ENCODE peak calls at places on chromosomes 3 and 15, in six cellular contexts. One of them, this sample, is unnamed.

GRCh38 chr3:160224256-160224655 is 966 bp upstream of the C3orf80 start:
- DNase-seq in nephron progenitor cell: peak; percentile 3
- DNase-seq in stimulated activated CD8-positive, alpha-beta memory T cell treated with anti-CD3 and anti-CD28 coated beads, Interleukin-7, amount 100 ng/mL, for 24 hours: no peak
- DNase-seq in Panc1: no peak
- DNase-seq in T-helper 17 cell: no peak
- DNase-seq in posterior cingulate gyrus: no peak
- DNase-seq in this sample: no peak

GRCh38 chr15:35439291-35439690 is 106.7 kb downstream of the DPH6 start:
- DNase-seq in posterior cingulate gyrus: no peak
- DNase-seq in stimulated activated CD8-positive, alpha-beta memory T cell treated with anti-CD3 and anti-CD28 coated beads, Interleukin-7, amount 100 ng/mL, for 24 hours: no peak
- DNase-seq in nephron progenitor cell: no peak
- DNase-seq in Panc1: no peak
- DNase-seq in T-helper 17 cell: no peak
- DNase-seq in this sample: no peak

GRCh38 chr15:49313650-49314049 is 109.4 kb upstream of the FGF7 start:
- DNase-seq in nephron progenitor cell: no peak
- DNase-seq in posterior cingulate gyrus: no peak
- DNase-seq in Panc1: no peak
- DNase-seq in stimulated activated CD8-positive, alpha-beta memory T cell treated with anti-CD3 and anti-CD28 coated beads, Interleukin-7, amount 100 ng/mL, for 24 hours: no peak
- DNase-seq in T-helper 17 cell: no peak
- DNase-seq in this sample: no peak

GRCh38 chr15:77568960-77569646 is 63.6 kb downstream of the LINGO1 start:
- DNase-seq in T-helper 17 cell: no peak
- DNase-seq in stimulated activated CD8-positive, alpha-beta memory T cell treated with anti-CD3 and anti-CD28 coated beads, Interleukin-7, amount 100 ng/mL, for 24 hours: no peak
- DNase-seq in Panc1: no peak
- DNase-seq in posterior cingulate gyrus: no peak
- DNase-seq in nephron progenitor cell: peak; percentile 36
- DNase-seq in this sample: no peak

GRCh38 chr3:31531465-31531991 is 1.2 kb upstream of the STT3B start:
- DNase-seq in nephron progenitor cell: no peak
- DNase-seq in stimulated activated CD8-positive, alpha-beta memory T cell treated with anti-CD3 and anti-CD28 coated beads, Interleukin-7, amount 100 ng/mL, for 24 hours: no peak
- DNase-seq in T-helper 17 cell: no peak
- DNase-seq in Panc1: no peak
- DNase-seq in posterior cingulate gyrus: no peak
- DNase-seq in this sample: no peak

GRCh38 chr3:27483117-27484001 is 825 bp downstream of the SLC4A7 start:
- DNase-seq in Panc1: no peak
- DNase-seq in posterior cingulate gyrus: peak; percentile 31
- DNase-seq in T-helper 17 cell: peak; percentile 12
- DNase-seq in stimulated activated CD8-positive, alpha-beta memory T cell treated with anti-CD3 and anti-CD28 coated beads, Interleukin-7, amount 100 ng/mL, for 24 hours: peak; percentile 3
- DNase-seq in nephron progenitor cell: peak; percentile 49
- DNase-seq in this sample: no peak

GRCh38 chr3:168040624-168041208 is 55.0 kb downstream of the GOLIM4 start:
- DNase-seq in T-helper 17 cell: no peak
- DNase-seq in nephron progenitor cell: no peak
- DNase-seq in stimulated activated CD8-positive, alpha-beta memory T cell treated with anti-CD3 and anti-CD28 coated beads, Interleukin-7, amount 100 ng/mL, for 24 hours: no peak
- DNase-seq in Panc1: peak; percentile 13
- DNase-seq in posterior cingulate gyrus: no peak
- DNase-seq in this sample: peak; percentile 83

GRCh38 chr3:100033814-100034490 is 80.3 kb downstream of the FILIP1L start:
- DNase-seq in stimulated activated CD8-positive, alpha-beta memory T cell treated with anti-CD3 and anti-CD28 coated beads, Interleukin-7, amount 100 ng/mL, for 24 hours: no peak
- DNase-seq in posterior cingulate gyrus: no peak
- DNase-seq in T-helper 17 cell: no peak
- DNase-seq in Panc1: no peak
- DNase-seq in nephron progenitor cell: no peak
- DNase-seq in this sample: no peak

GRCh38 chr3:190983875-190984274 is 121.4 kb upstream of the GMNC start:
- DNase-seq in T-helper 17 cell: no peak
- DNase-seq in stimulated activated CD8-positive, alpha-beta memory T cell treated with anti-CD3 and anti-CD28 coated beads, Interleukin-7, amount 100 ng/mL, for 24 hours: no peak
- DNase-seq in nephron progenitor cell: no peak
- DNase-seq in Panc1: no peak
- DNase-seq in posterior cingulate gyrus: no peak
- DNase-seq in this sample: no peak

GRCh38 chr15:66238318-66238717 is 15.2 kb downstream of the MEGF11 start:
- DNase-seq in nephron progenitor cell: no peak
- DNase-seq in Panc1: no peak
- DNase-seq in T-helper 17 cell: no peak
- DNase-seq in posterior cingulate gyrus: no peak
- DNase-seq in stimulated activated CD8-positive, alpha-beta memory T cell treated with anti-CD3 and anti-CD28 coated beads, Interleukin-7, amount 100 ng/mL, for 24 hours: no peak
- DNase-seq in this sample: no peak

GRCh38 chr3:171865191-171865865 is 22.2 kb downstream of the TMEM212 start:
- DNase-seq in Panc1: no peak
- DNase-seq in stimulated activated CD8-positive, alpha-beta memory T cell treated with anti-CD3 and anti-CD28 coated beads, Interleukin-7, amount 100 ng/mL, for 24 hours: no peak
- DNase-seq in posterior cingulate gyrus: no peak
- DNase-seq in nephron progenitor cell: no peak
- DNase-seq in T-helper 17 cell: no peak
- DNase-seq in this sample: no peak

GRCh38 chr3:187913617-187914033 is 168.4 kb upstream of the BCL6 start:
- DNase-seq in T-helper 17 cell: no peak
- DNase-seq in posterior cingulate gyrus: no peak
- DNase-seq in nephron progenitor cell: no peak
- DNase-seq in stimulated activated CD8-positive, alpha-beta memory T cell treated with anti-CD3 and anti-CD28 coated beads, Interleukin-7, amount 100 ng/mL, for 24 hours: no peak
- DNase-seq in Panc1: peak; percentile 57
- DNase-seq in this sample: no peak

GRCh38 chr3:189080745-189081144 is 91.0 kb upstream of the TPRG1 start:
- DNase-seq in stimulated activated CD8-positive, alpha-beta memory T cell treated with anti-CD3 and anti-CD28 coated beads, Interleukin-7, amount 100 ng/mL, for 24 hours: no peak
- DNase-seq in T-helper 17 cell: no peak
- DNase-seq in posterior cingulate gyrus: no peak
- DNase-seq in nephron progenitor cell: no peak
- DNase-seq in Panc1: no peak
- DNase-seq in this sample: no peak

GRCh38 chr3:192077795-192078497 is 617.0 kb downstream of the PYDC2 start:
- DNase-seq in stimulated activated CD8-positive, alpha-beta memory T cell treated with anti-CD3 and anti-CD28 coated beads, Interleukin-7, amount 100 ng/mL, for 24 hours: no peak
- DNase-seq in Panc1: no peak
- DNase-seq in nephron progenitor cell: no peak
- DNase-seq in T-helper 17 cell: no peak
- DNase-seq in posterior cingulate gyrus: no peak
- DNase-seq in this sample: no peak

GRCh38 chr3:29186131-29186599 is 94.7 kb upstream of the RBMS3 start:
- DNase-seq in T-helper 17 cell: no peak
- DNase-seq in Panc1: no peak
- DNase-seq in nephron progenitor cell: no peak
- DNase-seq in stimulated activated CD8-positive, alpha-beta memory T cell treated with anti-CD3 and anti-CD28 coated beads, Interleukin-7, amount 100 ng/mL, for 24 hours: no peak
- DNase-seq in posterior cingulate gyrus: no peak
- DNase-seq in this sample: peak; percentile 28

GRCh38 chr3:25045291-25045690 is 382.8 kb upstream of the RARB start:
- DNase-seq in Panc1: no peak
- DNase-seq in posterior cingulate gyrus: peak; percentile 21
- DNase-seq in stimulated activated CD8-positive, alpha-beta memory T cell treated with anti-CD3 and anti-CD28 coated beads, Interleukin-7, amount 100 ng/mL, for 24 hours: no peak
- DNase-seq in T-helper 17 cell: no peak
- DNase-seq in nephron progenitor cell: no peak
- DNase-seq in this sample: no peak

GRCh38 chr3:99699841-99700240 is 61.4 kb downstream of the COL8A1 start:
- DNase-seq in Panc1: no peak
- DNase-seq in posterior cingulate gyrus: no peak
- DNase-seq in stimulated activated CD8-positive, alpha-beta memory T cell treated with anti-CD3 and anti-CD28 coated beads, Interleukin-7, amount 100 ng/mL, for 24 hours: no peak
- DNase-seq in nephron progenitor cell: no peak
- DNase-seq in T-helper 17 cell: no peak
- DNase-seq in this sample: no peak

GRCh38 chr3:38907426-38907825 is 91.4 kb upstream of the SCN10A start:
- DNase-seq in T-helper 17 cell: no peak
- DNase-seq in nephron progenitor cell: no peak
- DNase-seq in Panc1: no peak
- DNase-seq in posterior cingulate gyrus: no peak
- DNase-seq in stimulated activated CD8-positive, alpha-beta memory T cell treated with anti-CD3 and anti-CD28 coated beads, Interleukin-7, amount 100 ng/mL, for 24 hours: no peak
- DNase-seq in this sample: no peak

GRCh38 chr3:54159917-54160316 is 37.6 kb downstream of the CACNA2D3 start:
- DNase-seq in posterior cingulate gyrus: no peak
- DNase-seq in T-helper 17 cell: no peak
- DNase-seq in Panc1: no peak
- DNase-seq in nephron progenitor cell: no peak
- DNase-seq in stimulated activated CD8-positive, alpha-beta memory T cell treated with anti-CD3 and anti-CD28 coated beads, Interleukin-7, amount 100 ng/mL, for 24 hours: no peak
- DNase-seq in this sample: no peak

GRCh38 chr15:101445562-101446526 is 43.7 kb downstream of the PCSK6 start:
- DNase-seq in T-helper 17 cell: no peak
- DNase-seq in stimulated activated CD8-positive, alpha-beta memory T cell treated with anti-CD3 and anti-CD28 coated beads, Interleukin-7, amount 100 ng/mL, for 24 hours: no peak
- DNase-seq in nephron progenitor cell: no peak
- DNase-seq in posterior cingulate gyrus: peak; percentile 17
- DNase-seq in Panc1: peak; percentile 92
- DNase-seq in this sample: no peak

GRCh38 chr15:50778089-50778488 is 12.6 kb upstream of the SPPL2A start:
- DNase-seq in posterior cingulate gyrus: no peak
- DNase-seq in nephron progenitor cell: no peak
- DNase-seq in stimulated activated CD8-positive, alpha-beta memory T cell treated with anti-CD3 and anti-CD28 coated beads, Interleukin-7, amount 100 ng/mL, for 24 hours: no peak
- DNase-seq in Panc1: no peak
- DNase-seq in T-helper 17 cell: no peak
- DNase-seq in this sample: no peak

GRCh38 chr15:34682673-34683072 is 72.1 kb downstream of the GJD2 start:
- DNase-seq in T-helper 17 cell: no peak
- DNase-seq in nephron progenitor cell: no peak
- DNase-seq in posterior cingulate gyrus: no peak
- DNase-seq in stimulated activated CD8-positive, alpha-beta memory T cell treated with anti-CD3 and anti-CD28 coated beads, Interleukin-7, amount 100 ng/mL, for 24 hours: no peak
- DNase-seq in Panc1: no peak
- DNase-seq in this sample: no peak

GRCh38 chr3:130963878-130964277 is 62.7 kb downstream of the ASTE1 start:
- DNase-seq in T-helper 17 cell: no peak
- DNase-seq in stimulated activated CD8-positive, alpha-beta memory T cell treated with anti-CD3 and anti-CD28 coated beads, Interleukin-7, amount 100 ng/mL, for 24 hours: no peak
- DNase-seq in nephron progenitor cell: no peak
- DNase-seq in posterior cingulate gyrus: no peak
- DNase-seq in Panc1: peak; percentile 89
- DNase-seq in this sample: peak; percentile 34

GRCh38 chr3:16884084-16884747 is 539 bp upstream of the PLCL2 start:
- DNase-seq in Panc1: no peak
- DNase-seq in T-helper 17 cell: peak; percentile 63
- DNase-seq in nephron progenitor cell: peak; percentile 85
- DNase-seq in posterior cingulate gyrus: peak; percentile 42
- DNase-seq in stimulated activated CD8-positive, alpha-beta memory T cell treated with anti-CD3 and anti-CD28 coated beads, Interleukin-7, amount 100 ng/mL, for 24 hours: peak; percentile 56
- DNase-seq in this sample: no peak

GRCh38 chr15:45921376-45921775 is 286.5 kb downstream of the SQOR start:
- DNase-seq in stimulated activated CD8-positive, alpha-beta memory T cell treated with anti-CD3 and anti-CD28 coated beads, Interleukin-7, amount 100 ng/mL, for 24 hours: no peak
- DNase-seq in posterior cingulate gyrus: no peak
- DNase-seq in T-helper 17 cell: no peak
- DNase-seq in nephron progenitor cell: no peak
- DNase-seq in Panc1: no peak
- DNase-seq in this sample: no peak

GRCh38 chr3:36763111-36763849 is 1.1 kb downstream of the DCLK3 start:
- DNase-seq in T-helper 17 cell: no peak
- DNase-seq in Panc1: no peak
- DNase-seq in nephron progenitor cell: no peak
- DNase-seq in posterior cingulate gyrus: no peak
- DNase-seq in stimulated activated CD8-positive, alpha-beta memory T cell treated with anti-CD3 and anti-CD28 coated beads, Interleukin-7, amount 100 ng/mL, for 24 hours: no peak
- DNase-seq in this sample: no peak